ENCODE peak calls at places on chromosomes 13 and 19, in four cellular contexts. E is fibroblast of pulmonary artery, B is B cell, U is thyroid gland. L is an unnamed sample.

GRCh38 chr13:31930490-31930889 is 101.1 kb upstream of the FRY start:
- DNase-seq in E (no peak), B (no peak), U (no peak), L (no peak)

GRCh38 chr19:532578-533484 is 1.3 kb downstream of the CDC34 start:
- DNase-seq in B (no peak), U (peak), E (peak), L (no peak)

GRCh38 chr13:45500492-45501174 is 35.9 kb downstream of the COG3 start:
- DNase-seq in B (no peak), U (no peak), E (peak), L (no peak)

GRCh38 chr19:18596752-18597157 is 8.2 kb downstream of the REX1BD start:
- DNase-seq in U (no peak), B (no peak), E (peak), L (no peak)

GRCh38 chr13:45242070-45242469 is 41.2 kb upstream of the KCTD4 start:
- DNase-seq in U (peak), E (peak), B (no peak), L (no peak)

GRCh38 chr13:93147946-93148345 is 78.7 kb upstream of the GPC6 start:
- DNase-seq in B (no peak), U (no peak), E (no peak), L (no peak)

GRCh38 chr19:5002143-5002542 is 33.2 kb downstream of the KDM4B start:
- DNase-seq in E (peak), B (no peak), U (no peak), L (no peak)

GRCh38 chr13:77533875-77534788 is 1.4 kb upstream of the SCEL start:
- DNase-seq in B (no peak), U (no peak), E (no peak), L (no peak)

GRCh38 chr19:2478324-2478755 is 2.4 kb downstream of the GADD45B start:
- DNase-seq in U (peak), E (peak), B (no peak), L (peak)

GRCh38 chr13:84844473-84844872 is 954.7 kb downstream of the SLITRK6 start:
- DNase-seq in E (peak), U (no peak), B (no peak), L (no peak)

GRCh38 chr13:113955691-113956090 is 18.2 kb downstream of the C13orf46 start:
- DNase-seq in B (no peak), U (no peak), E (no peak), L (no peak)

GRCh38 chr19:50772408-50773311 is 2.4 kb downstream of the GPR32 start:
- DNase-seq in E (peak), B (no peak), U (no peak), L (no peak)

GRCh38 chr13:24834902-24835510 is 71.0 kb downstream of the RNF17 start:
- DNase-seq in B (no peak), U (peak), E (no peak), L (no peak)

GRCh38 chr13:74151859-74152258 is 17.7 kb upstream of the KLF12 start:
- DNase-seq in E (no peak), B (no peak), U (no peak), L (no peak)

GRCh38 chr19:31538879-31539278 is 189.6 kb upstream of the TSHZ3 start:
- DNase-seq in U (no peak), B (no peak), E (no peak), L (no peak)

GRCh38 chr19:1942078-1942933 is 1.3 kb downstream of the CSNK1G2 start:
- DNase-seq in E (peak), B (peak), U (peak), L (peak)

GRCh38 chr13:36298535-36299068 is 988 bp upstream of the CCDC169 start:
- DNase-seq in B (no peak), E (no peak), U (no peak), L (no peak)

DNA sequence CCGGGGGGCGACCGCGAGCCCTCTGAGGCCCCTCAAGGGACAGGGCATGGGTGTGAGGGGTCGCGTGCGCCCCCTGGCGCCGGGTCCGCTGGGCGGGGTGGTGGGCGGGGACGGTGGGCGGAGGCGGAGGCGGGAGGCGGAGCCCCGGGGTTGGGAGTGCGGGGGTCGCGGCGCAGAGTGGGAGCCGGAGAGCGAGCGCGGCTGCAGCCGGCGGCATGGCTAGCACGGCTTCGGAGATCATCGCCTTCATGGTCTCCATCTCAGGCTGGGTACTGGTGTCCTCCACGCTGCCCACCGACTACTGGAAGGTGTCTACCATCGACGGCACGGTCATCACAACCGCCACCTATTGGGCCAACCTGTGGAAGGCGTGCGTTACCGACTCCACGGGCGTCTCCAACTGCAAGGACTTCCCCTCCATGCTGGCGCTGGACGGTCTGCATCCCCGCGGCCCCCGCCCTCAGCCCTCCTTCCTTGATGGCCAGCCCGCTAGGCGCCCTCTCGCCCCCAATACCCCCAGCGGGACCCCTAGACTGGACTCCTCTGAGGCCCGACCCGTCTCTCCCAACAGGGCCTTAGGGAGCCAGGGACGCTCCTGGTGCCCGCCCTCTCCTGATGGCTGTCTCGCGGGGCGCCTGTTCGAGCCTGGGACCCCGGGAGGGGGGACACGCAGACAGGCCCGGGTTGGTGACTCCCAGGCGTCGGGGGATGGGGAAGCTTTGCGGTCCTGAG is at the start of gene CLDN10:
- DNase-seq in U (no peak), E (no peak), B (no peak), L (peak)
- TF ChIP-seq CTCF in U (no peak), E (no peak), B (no peak), L (peak)

GRCh38 chr13:22569830-22570229 is 610.9 kb upstream of the SGCG start:
- DNase-seq in B (no peak), E (no peak), U (no peak), L (no peak)
- TF ChIP-seq CTCF in B (no peak), E (no peak), U (no peak), L (no peak)

DNA sequence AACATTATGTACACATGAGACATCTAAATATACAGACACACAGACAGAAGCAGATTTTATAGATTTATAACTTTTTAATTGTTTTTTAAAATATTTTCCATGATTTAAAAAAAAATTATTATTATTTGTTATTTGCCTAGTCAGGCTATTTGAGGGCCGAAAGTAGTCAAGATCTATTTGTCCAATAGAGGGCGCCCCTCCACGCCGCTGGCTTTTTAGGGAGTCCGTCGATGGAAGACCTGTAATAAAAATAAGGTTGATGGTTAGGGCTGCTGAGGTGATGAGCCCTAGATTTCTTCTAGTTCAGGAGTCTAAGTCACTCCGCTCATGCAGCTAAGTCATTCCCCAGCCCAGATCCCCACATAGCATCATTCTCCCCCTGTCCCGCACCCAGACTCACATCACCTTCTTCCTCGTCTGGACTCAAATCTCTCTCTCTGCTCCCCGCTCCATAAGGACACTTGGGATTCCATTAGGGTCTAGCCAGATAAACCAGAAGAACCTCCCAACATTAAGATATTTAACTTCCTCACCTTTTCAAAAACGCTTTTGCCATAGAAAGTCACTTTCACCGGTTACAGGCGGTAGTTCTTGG is 33.9 kb upstream of the CEACAM21 start:
- DNase-seq in E (peak), B (no peak), U (peak), L (no peak)
- TF ChIP-seq CTCF in E (peak), B (peak), U (peak), L (no peak)

DNA sequence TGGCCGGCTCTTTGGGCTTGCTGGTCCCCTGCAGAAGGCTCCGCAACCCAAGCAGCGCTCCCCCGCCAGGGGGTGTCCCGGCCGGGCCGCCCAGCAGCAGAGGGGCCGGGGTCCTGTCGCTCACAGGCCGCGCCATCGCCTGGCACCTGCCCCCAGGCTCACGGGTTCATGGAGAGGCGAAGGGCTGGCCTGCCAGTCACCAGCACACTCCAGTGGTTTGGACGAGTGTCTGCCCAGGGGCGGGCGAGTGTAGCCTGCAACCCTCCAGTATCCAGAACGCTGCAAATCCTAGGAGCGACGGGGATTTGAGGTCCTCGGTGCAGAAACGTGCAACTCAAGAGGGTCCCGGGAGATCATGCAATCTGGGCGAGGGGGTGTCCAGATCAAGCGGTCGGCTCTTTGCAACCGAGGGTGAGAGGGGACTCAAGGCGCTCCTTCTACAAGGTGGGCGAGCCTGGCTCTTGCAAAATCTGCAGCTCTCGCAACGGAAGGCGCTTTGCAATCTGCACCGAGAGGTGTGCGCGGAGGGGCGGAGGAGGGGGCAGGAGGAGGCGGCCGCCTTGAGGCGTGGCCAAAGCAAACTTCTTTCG is at the start of gene DBP:
- DNase-seq in B (peak), E (no peak), U (peak), L (no peak)
- TF ChIP-seq CTCF in B (peak), E (no peak), U (no peak), L (no peak)

GRCh38 chr19:54429176-54429495 is 13.9 kb downstream of the TTYH1 start:
- DNase-seq in B (no peak), U (no peak), E (no peak), L (no peak)

GRCh38 chr19:54429545-54430227 is 14.4 kb downstream of the TTYH1 start:
- DNase-seq in B (no peak), U (no peak), E (no peak), L (no peak)

GRCh38 chr19:54431255-54431838 is 16.1 kb downstream of the TTYH1 start:
- DNase-seq in B (no peak), U (peak), E (peak), L (no peak)

GRCh38 chr19:54432144-54432738 is 16.8 kb upstream of the LENG8 start:
- DNase-seq in U (no peak), E (no peak), B (no peak), L (no peak)

DNA sequence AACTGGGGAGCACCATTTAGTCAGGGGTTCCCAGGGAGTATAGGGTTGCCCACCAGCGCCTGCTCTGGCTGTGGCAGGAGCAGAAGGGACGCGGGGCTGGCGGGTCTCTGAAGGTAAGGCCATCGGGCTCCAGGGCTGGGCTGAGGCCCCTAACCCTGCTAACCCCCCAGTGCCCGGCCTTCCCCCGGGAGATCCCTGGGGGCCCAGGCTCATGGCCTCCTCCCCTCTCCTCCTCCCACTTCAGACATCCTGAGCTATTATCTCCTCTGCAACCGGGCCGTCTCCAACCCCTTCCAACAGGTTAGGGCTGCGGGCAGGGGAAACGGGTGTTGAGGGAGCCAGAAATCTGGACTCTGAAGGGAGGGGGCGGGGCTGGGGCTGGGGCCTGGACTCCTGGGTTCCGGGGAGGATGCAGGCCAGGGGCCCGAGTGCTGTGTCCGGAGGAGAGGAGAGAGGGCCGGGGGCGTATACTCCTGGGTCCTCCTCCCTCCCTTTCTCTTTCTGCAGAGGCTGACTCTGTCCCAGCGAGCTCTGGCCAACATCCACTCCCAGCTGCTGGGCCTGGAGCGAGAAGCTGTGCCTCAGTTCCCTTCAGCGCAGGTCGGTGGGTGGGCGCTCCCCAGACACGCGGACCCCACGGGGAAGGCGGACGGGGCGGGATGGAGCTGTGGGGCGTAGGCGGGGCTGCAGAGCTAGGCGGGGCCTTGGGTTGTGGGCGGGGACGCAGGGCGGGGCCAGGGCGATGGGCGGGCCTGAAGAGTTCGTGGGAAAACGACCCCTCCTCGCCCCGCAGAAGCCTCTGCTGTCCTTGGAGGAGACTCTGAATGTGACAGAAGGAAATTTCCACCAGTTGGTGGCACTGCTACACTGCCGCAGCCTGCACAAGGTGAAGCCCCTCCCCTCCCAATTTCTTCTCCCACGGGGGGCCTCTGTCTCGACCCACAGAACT is 15.3 kb downstream of the TTYH1 start:
- DNase-seq in B (peak), U (peak), E (peak), L (peak)
- TF ChIP-seq CTCF in B (peak), U (peak), E (no peak), L (no peak)

GRCh38 chr13:47330031-47330430 is 433.2 kb upstream of the HTR2A start:
- DNase-seq in U (no peak), B (no peak), E (no peak), L (no peak)

GRCh38 chr13:47327856-47328255 is 431.0 kb upstream of the HTR2A start:
- DNase-seq in U (no peak), B (no peak), E (peak), L (no peak)

DNA sequence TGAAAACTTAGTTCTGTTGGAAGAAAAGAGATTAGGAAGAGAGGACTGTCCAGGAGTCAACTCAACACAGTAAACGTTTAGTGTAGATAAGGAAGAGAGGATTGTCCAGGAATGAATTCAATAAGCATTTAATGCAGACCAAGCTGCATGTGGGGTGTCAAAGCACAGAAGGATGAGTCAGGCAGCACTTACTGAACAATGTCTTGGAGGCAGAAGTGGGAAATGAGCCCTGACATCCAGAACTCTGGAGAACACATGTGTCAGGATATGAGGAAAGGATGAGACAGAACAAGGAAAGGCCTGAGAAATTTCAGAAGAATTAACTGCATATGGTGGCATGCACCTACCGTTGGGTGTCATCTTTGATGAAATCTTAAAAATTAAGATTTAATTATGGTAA is 429.2 kb upstream of the HTR2A start:
- DNase-seq in U (no peak), E (peak), B (no peak), L (no peak)
- TF ChIP-seq CTCF in U (no peak), E (no peak), B (no peak), L (no peak)

DNA sequence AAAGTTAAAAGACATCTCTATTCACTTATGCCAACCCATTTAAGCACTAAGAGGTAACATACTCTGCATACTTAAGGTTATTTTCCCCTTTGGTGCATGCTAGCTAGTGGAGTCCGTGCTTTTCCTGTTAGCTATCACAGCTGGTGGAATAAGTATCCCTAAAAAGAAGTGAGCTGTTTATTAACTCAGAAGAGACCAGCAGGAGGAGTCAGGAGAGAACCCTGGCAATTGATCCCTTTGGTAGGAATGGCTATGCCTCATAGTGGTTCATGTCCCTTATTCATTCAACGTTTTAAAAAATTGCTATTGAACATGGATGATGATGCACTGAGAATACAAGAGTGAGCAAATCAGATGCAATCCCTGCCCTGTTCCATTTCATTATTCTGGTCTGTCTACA is 12.4 kb upstream of the NEK5 start:
- DNase-seq in B (no peak), U (no peak), E (no peak), L (no peak)
- TF ChIP-seq CTCF in B (no peak), U (no peak), E (no peak), L (no peak)

L was measured in mesothelial cell of epicardium.